ENCODE peak calls at places on chromosomes 7 and 10, in ten cellular contexts. I is stimulated activated naive CD8-positive, alpha-beta T cell treated with anti-CD3 and anti-CD28 coated beads, Interleukin-15, amount 100 ng/mL, for 72 hours; T is KG1; G is AG09319; C is AG20443; A is AG04450; K is epithelial cell of esophagus; F is HFFc6; Q is globus pallidus; Y is Right ventricle myocardium superior. H is an unnamed sample.

GRCh38 chr10:133283931-133284330 is 7.3 kb upstream of the ADAM8 start:
- DNase-seq in K (no peak), I (no peak), A (no peak), F (no peak), C (no peak), Y (no peak), G (no peak), T (no peak), Q (no peak), H (no peak)

GRCh38 chr7:27098493-27099223 is 2.9 kb upstream of the HOXA1 start:
- DNase-seq in G (no peak), T (no peak), Y (no peak), F (no peak), Q (no peak), A (no peak), K (peak), I (no peak), C (peak), H (peak)

GRCh38 chr7:16067695-16068094 is 353.6 kb downstream of the CRPPA start:
- DNase-seq in C (no peak), G (no peak), Q (no peak), A (no peak), K (no peak), T (no peak), F (no peak), Y (no peak), I (no peak), H (peak)

GRCh38 chr10:100327007-100327700 is 2.9 kb downstream of the PKD2L1 start:
- DNase-seq in F (peak), K (no peak), I (peak), C (peak), Y (no peak), A (no peak), G (no peak), Q (peak), T (peak), H (no peak)

GRCh38 chr10:22086730-22087364 is 83.3 kb upstream of the DNAJC1 start:
- DNase-seq in Q (peak), C (peak), Y (peak), F (peak), T (no peak), I (no peak), G (peak), A (peak), K (peak), H (no peak)

GRCh38 chr10:132815161-132815857 is 29.4 kb upstream of the NKX6-2 start:
- DNase-seq in T (no peak), G (no peak), Q (no peak), Y (no peak), I (no peak), C (no peak), F (no peak), A (no peak), K (no peak), H (no peak)

GRCh38 chr10:31526681-31527080 is 207.7 kb downstream of the ZEB1 start:
- DNase-seq in K (peak), F (no peak), Y (no peak), Q (no peak), I (no peak), G (no peak), C (no peak), T (no peak), A (no peak), H (peak)

GRCh38 chr10:6647811-6648526 is 67.9 kb upstream of the PRKCQ start:
- DNase-seq in I (peak), G (no peak), C (no peak), F (no peak), Q (peak), Y (no peak), K (peak), A (no peak), T (no peak), H (peak)

GRCh38 chr10:127349737-127350136 is 153.3 kb upstream of the INSYN2A start:
- DNase-seq in G (no peak), C (no peak), I (no peak), Y (no peak), T (no peak), F (peak), Q (no peak), K (no peak), A (peak), H (no peak)

GRCh38 chr10:18178862-18179483 is 38.7 kb downstream of the CACNB2 start:
- DNase-seq in T (no peak), A (no peak), F (no peak), Y (no peak), K (no peak), I (no peak), C (no peak), Q (no peak), G (no peak), H (no peak)

GRCh38 chr7:71633571-71634008 is 501.6 kb downstream of the GALNT17 start:
- DNase-seq in K (peak), C (peak), G (peak), T (no peak), F (peak), Q (no peak), A (peak), I (no peak), Y (no peak), H (peak)

GRCh38 chr10:26792780-26793495 is 67.8 kb downstream of the ABI1 start:
- DNase-seq in K (no peak), G (no peak), C (no peak), I (no peak), Y (no peak), T (no peak), Q (peak), A (no peak), F (no peak), H (no peak)

GRCh38 chr10:88731296-88731695 is 25.2 kb downstream of the LIPK start:
- DNase-seq in T (no peak), C (no peak), Y (no peak), F (no peak), G (no peak), Q (peak), A (no peak), K (peak), I (no peak), H (no peak)

GRCh38 chr7:12715372-12716133 is 28.1 kb downstream of the ARL4A start:
- DNase-seq in C (peak), F (peak), Q (peak), G (peak), K (peak), T (no peak), A (peak), Y (peak), I (peak), H (peak)

GRCh38 chr7:20343211-20343610 is 12.5 kb downstream of the ITGB8 start:
- DNase-seq in F (no peak), K (no peak), Y (no peak), A (no peak), T (no peak), Q (no peak), I (no peak), C (no peak), G (no peak), H (peak)

GRCh38 chr10:132145002-132145401 is 41.7 kb upstream of the DPYSL4 start:
- DNase-seq in F (no peak), Y (no peak), G (no peak), T (no peak), C (no peak), K (no peak), A (no peak), Q (no peak), I (no peak), H (no peak)

GRCh38 chr10:79292789-79293746 is 54.2 kb upstream of the PPIF start:
- DNase-seq in I (peak), K (no peak), T (no peak), Y (peak), Q (no peak), G (no peak), F (no peak), C (peak), A (no peak), H (peak)

GRCh38 chr7:43537765-43538403 is 45.0 kb upstream of the STK17A start:
- DNase-seq in T (no peak), F (no peak), K (no peak), Q (no peak), I (no peak), C (peak), G (no peak), Y (no peak), A (no peak), H (no peak)